ENCODE peak calls at places on chromosomes 7 and 10, in six cellular contexts. I is A673; C is CD4-positive, alpha-beta T cell; R is neural progenitor cell; G is fibroblast of lung; Y is trophoblast cell. T is an unnamed sample.

GRCh38 chr7:32079530-32079929 is 9.3 kb upstream of the PDE1C start:
- DNase-seq in I (no peak), C (no peak), R (no peak), G (no peak), Y (no peak), T (no peak)

GRCh38 chr7:19118896-19119301 is 1.5 kb upstream of the TWIST1 start:
- DNase-seq in I (no peak), C (no peak), R (peak), G (no peak), Y (no peak), T (peak)

GRCh38 chr10:109913351-109913902 is 9.9 kb downstream of the XPNPEP1 start:
- DNase-seq in I (no peak), C (no peak), R (peak), G (no peak), Y (no peak), T (no peak)

GRCh38 chr10:4650109-4650508 is 175.9 kb upstream of the AKR1E2 start:
- DNase-seq in I (no peak), C (no peak), R (no peak), G (peak), Y (no peak), T (no peak)

GRCh38 chr7:69764071-69764470 is 165.8 kb downstream of the AUTS2 start:
- DNase-seq in I (peak), C (no peak), R (no peak), G (no peak), Y (no peak), T (no peak)

GRCh38 chr10:129494740-129495139 is 27.7 kb downstream of the MGMT start:
- DNase-seq in I (peak), C (no peak), R (peak), G (no peak), Y (no peak), T (no peak)

GRCh38 chr10:44724415-44725174 is 186.5 kb upstream of the TMEM72 start:
- DNase-seq in I (peak), C (no peak), R (no peak), G (peak), Y (peak), T (no peak)

GRCh38 chr10:60082341-60083038 is 176.1 kb upstream of the CCDC6 start:
- DNase-seq in I (no peak), C (no peak), R (no peak), G (peak), Y (no peak), T (no peak)

GRCh38 chr10:74542077-74542476 is 284.3 kb upstream of the KAT6B start:
- DNase-seq in I (no peak), C (no peak), R (no peak), G (peak), Y (peak), T (peak)

GRCh38 chr7:75905785-75906604 is 9.0 kb upstream of the POR start:
- DNase-seq in I (peak), C (no peak), R (peak), G (peak), Y (peak), T (peak)

GRCh38 chr7:151888079-151888673 is 11.3 kb upstream of the PRKAG2 start:
- DNase-seq in I (peak), C (no peak), R (peak), G (no peak), Y (no peak), T (no peak)

GRCh38 chr7:154985230-154985629 is 17.7 kb downstream of the PAXIP1 start:
- DNase-seq in I (no peak), C (no peak), R (no peak), G (no peak), Y (no peak), T (no peak)

GRCh38 chr10:13858709-13859108 is 271.9 kb downstream of the PRPF18 start:
- DNase-seq in I (no peak), C (no peak), R (no peak), G (no peak), Y (no peak), T (no peak)

GRCh38 chr10:62732841-62733653 is 71.5 kb upstream of the ADO start:
- DNase-seq in I (no peak), C (peak), R (no peak), G (peak), Y (no peak), T (no peak)

GRCh38 chr10:31599626-31600504 is 280.8 kb downstream of the ZEB1 start:
- DNase-seq in I (no peak), C (no peak), R (no peak), G (no peak), Y (no peak), T (no peak)

GRCh38 chr10:74419491-74420466 is 268.8 kb downstream of the ADK start:
- DNase-seq in I (peak), C (peak), R (peak), G (peak), Y (peak), T (no peak)

GRCh38 chr10:59851864-59852263 is 54.5 kb downstream of the CCDC6 start:
- DNase-seq in I (no peak), C (no peak), R (no peak), G (no peak), Y (no peak), T (no peak)

GRCh38 chr7:30224511-30225031 is 59.8 kb upstream of the ZNRF2 start:
- DNase-seq in I (no peak), C (no peak), R (no peak), G (peak), Y (no peak), T (no peak)

GRCh38 chr10:74932648-74933047 is 106.2 kb downstream of the KAT6B start:
- DNase-seq in I (no peak), C (no peak), R (no peak), G (no peak), Y (no peak), T (peak)

GRCh38 chr7:41447106-41448042 is 255.5 kb downstream of the INHBA start:
- DNase-seq in I (no peak), C (no peak), R (no peak), G (no peak), Y (no peak), T (no peak)

GRCh38 chr7:101173752-101174244 is 6.3 kb downstream of the NAT16 start:
- DNase-seq in I (peak), C (peak), R (peak), G (no peak), Y (no peak), T (no peak)

GRCh38 chr10:119316729-119317097 is 109.3 kb downstream of the GRK5 start:
- DNase-seq in I (peak), C (no peak), R (no peak), G (peak), Y (peak), T (no peak)

GRCh38 chr10:109931153-109931552 is 7.8 kb upstream of the XPNPEP1 start:
- DNase-seq in I (no peak), C (no peak), R (no peak), G (no peak), Y (no peak), T (peak)

GRCh38 chr10:34808789-34809745 is 6.0 kb downstream of the PARD3 start:
- DNase-seq in I (peak), C (no peak), R (peak), G (peak), Y (no peak), T (no peak)

GRCh38 chr7:118436663-118437062 is 212.2 kb downstream of the ANKRD7 start:
- DNase-seq in I (no peak), C (no peak), R (no peak), G (no peak), Y (no peak), T (no peak)

GRCh38 chr7:142188846-142189245 is 69.0 kb downstream of the PRSS58 start:
- DNase-seq in I (peak), C (no peak), R (no peak), G (no peak), Y (no peak), T (no peak)

GRCh38 chr10:69316313-69317059 is 38.2 kb downstream of the HK1 start:
- DNase-seq in I (no peak), C (no peak), R (no peak), G (peak), Y (no peak), T (no peak)

GRCh38 chr10:52683776-52684175 is 88.8 kb downstream of the MBL2 start:
- DNase-seq in I (no peak), C (no peak), R (no peak), G (no peak), Y (no peak), T (no peak)

GRCh38 chr10:30433286-30433778 is 652 bp upstream of the MAP3K8 start:
- DNase-seq in I (peak), C (peak), R (peak), G (peak), Y (peak), T (peak)

GRCh38 chr10:51629969-51630617 is 69.3 kb downstream of the CSTF2T start:
- DNase-seq in I (no peak), C (no peak), R (no peak), G (no peak), Y (peak), T (peak)

GRCh38 chr10:124378817-124379510 is 39.8 kb downstream of the OAT start:
- DNase-seq in I (no peak), C (no peak), R (no peak), G (peak), Y (peak), T (no peak)

GRCh38 chr7:124919841-124920240 is 9.8 kb downstream of the POT1 start:
- DNase-seq in I (no peak), C (no peak), R (no peak), G (no peak), Y (no peak), T (no peak)

GRCh38 chr10:1160561-1160961 is 104.4 kb downstream of the WDR37 start:
- DNase-seq in I (no peak), C (no peak), R (no peak), G (no peak), Y (no peak), T (peak)

GRCh38 chr10:132248455-132249231 is 59.1 kb downstream of the STK32C start:
- DNase-seq in I (peak), C (peak), R (peak), G (no peak), Y (no peak), T (no peak)

GRCh38 chr10:11880169-11881027 is 57.2 kb downstream of the PROSER2 start:
- DNase-seq in I (no peak), C (no peak), R (no peak), G (no peak), Y (no peak), T (no peak)

GRCh38 chr7:16400896-16401275 is 20.5 kb downstream of the CRPPA start:
- DNase-seq in I (no peak), C (no peak), R (no peak), G (no peak), Y (no peak), T (no peak)
- H3K27ac ChIP-seq in I (no peak), C (no peak), R (no peak), G (no peak), Y (no peak), T (no peak)

GRCh38 chr10:89274928-89275327 is 23.4 kb upstream of the LIPA start:
- DNase-seq in I (no peak), C (no peak), R (no peak), G (peak), Y (peak), T (no peak)

GRCh38 chr10:89271532-89271931 is 20.0 kb upstream of the LIPA start:
- DNase-seq in I (no peak), C (no peak), R (no peak), G (no peak), Y (no peak), T (no peak)

GRCh38 chr10:89275383-89275782 is 23.8 kb upstream of the LIPA start:
- DNase-seq in I (no peak), C (no peak), R (no peak), G (no peak), Y (peak), T (no peak)

GRCh38 chr10:89269822-89270483 is 18.4 kb upstream of the LIPA start:
- DNase-seq in I (no peak), C (no peak), R (no peak), G (no peak), Y (no peak), T (no peak)

DNA sequence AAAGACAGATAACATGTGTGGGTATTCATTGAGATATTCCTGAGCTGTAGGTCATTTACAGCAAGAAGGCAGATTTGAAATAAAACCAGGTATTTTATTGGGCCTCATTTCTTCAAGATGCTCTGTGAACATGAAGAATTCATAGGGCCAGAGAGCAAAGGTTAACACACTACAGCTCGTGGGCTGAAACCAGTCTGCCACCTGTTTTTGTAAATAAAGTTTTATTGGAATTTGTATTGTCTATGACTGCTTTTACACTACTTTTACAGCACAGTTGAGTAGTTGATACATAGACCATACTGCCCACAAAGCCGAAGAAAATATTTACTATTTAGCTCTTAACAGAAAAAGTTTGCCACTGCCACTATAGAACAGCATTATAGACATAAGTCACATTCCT is 22.1 kb upstream of the LIPA start:
- DNase-seq in I (no peak), C (no peak), R (no peak), G (no peak), Y (no peak), T (no peak)
- H3K27ac ChIP-seq in I (no peak), C (no peak), R (no peak), G (no peak), Y (no peak), T (no peak)

GRCh38 chr7:130907439-130907838 is 173.4 kb upstream of the KLF14 start:
- DNase-seq in I (no peak), C (no peak), R (no peak), G (peak), Y (no peak), T (no peak)

GRCh38 chr7:130906575-130906974 is 172.6 kb upstream of the KLF14 start:
- DNase-seq in I (no peak), C (no peak), R (no peak), G (no peak), Y (no peak), T (no peak)

GRCh38 chr7:130909161-130909836 is 175.3 kb upstream of the KLF14 start:
- DNase-seq in I (no peak), C (no peak), R (no peak), G (no peak), Y (no peak), T (no peak)

GRCh38 chr7:130909881-130910672 is 176.1 kb upstream of the KLF14 start:
- DNase-seq in I (no peak), C (no peak), R (no peak), G (peak), Y (no peak), T (peak)

DNA sequence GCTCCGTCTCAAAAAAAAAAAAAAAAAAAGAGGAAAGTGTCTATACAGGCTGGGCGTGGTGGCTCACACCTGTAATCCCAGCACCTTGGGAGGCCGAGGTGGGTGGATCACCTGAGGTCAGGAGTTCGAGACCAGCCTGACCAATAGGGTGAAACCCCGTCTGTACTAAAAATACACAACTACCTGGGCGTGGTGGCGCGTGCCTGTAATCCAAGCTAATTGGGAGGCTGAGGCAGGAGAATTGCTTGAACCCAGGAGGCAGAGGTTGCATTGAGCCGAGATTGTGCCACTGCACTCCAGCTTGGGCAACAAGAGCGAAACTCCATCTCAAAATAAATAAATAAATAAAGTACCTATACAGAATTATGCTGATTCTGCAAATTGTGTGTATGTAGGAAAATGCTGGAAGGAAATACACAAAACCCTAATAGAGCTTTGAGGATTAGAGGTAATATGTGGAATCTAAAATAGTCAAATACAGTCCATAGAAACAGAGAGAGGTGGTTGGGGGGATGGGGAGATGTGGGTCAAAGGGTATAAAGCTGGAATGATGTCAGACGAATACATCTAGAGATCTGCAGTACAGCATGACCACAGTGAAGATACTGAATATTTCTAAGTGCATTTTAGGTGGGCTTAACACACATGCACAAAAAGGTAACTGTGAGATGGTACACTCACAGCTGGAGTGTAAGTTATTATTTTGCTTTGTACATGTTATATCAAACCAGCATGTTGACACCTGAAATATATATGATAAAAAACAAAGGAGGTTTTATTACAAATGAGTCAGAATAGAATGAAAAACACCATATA is 174.5 kb upstream of the KLF14 start:
- DNase-seq in I (no peak), C (no peak), R (no peak), G (no peak), Y (no peak), T (no peak)
- H3K27ac ChIP-seq in I (no peak), C (no peak), R (no peak), G (peak), Y (no peak), T (no peak)

GRCh38 chr7:28354601-28355062 is 57.7 kb upstream of the CREB5 start:
- DNase-seq in I (peak), C (no peak), R (peak), G (peak), Y (no peak), T (no peak)
- H3K27ac ChIP-seq in I (no peak), C (no peak), R (no peak), G (no peak), Y (no peak), T (no peak)

GRCh38 chr10:122248356-122249302 is 22.5 kb upstream of the BTBD16 start:
- DNase-seq in I (no peak), C (no peak), R (no peak), G (no peak), Y (no peak), T (no peak)

GRCh38 chr10:122246830-122247520 is 24.1 kb upstream of the BTBD16 start:
- DNase-seq in I (no peak), C (no peak), R (no peak), G (no peak), Y (no peak), T (no peak)

GRCh38 chr10:122251459-122252255 is 19.4 kb upstream of the BTBD16 start:
- DNase-seq in I (no peak), C (no peak), R (no peak), G (peak), Y (no peak), T (no peak)

GRCh38 chr10:122249991-122250750 is 20.9 kb upstream of the BTBD16 start:
- DNase-seq in I (no peak), C (no peak), R (no peak), G (no peak), Y (no peak), T (peak)

GRCh38 chr10:122249303-122249850 is 21.7 kb upstream of the BTBD16 start:
- DNase-seq in I (no peak), C (no peak), R (no peak), G (no peak), Y (peak), T (no peak)
- H3K27ac ChIP-seq in I (no peak), C (no peak), R (no peak), G (no peak), Y (no peak), T (peak)

DNA sequence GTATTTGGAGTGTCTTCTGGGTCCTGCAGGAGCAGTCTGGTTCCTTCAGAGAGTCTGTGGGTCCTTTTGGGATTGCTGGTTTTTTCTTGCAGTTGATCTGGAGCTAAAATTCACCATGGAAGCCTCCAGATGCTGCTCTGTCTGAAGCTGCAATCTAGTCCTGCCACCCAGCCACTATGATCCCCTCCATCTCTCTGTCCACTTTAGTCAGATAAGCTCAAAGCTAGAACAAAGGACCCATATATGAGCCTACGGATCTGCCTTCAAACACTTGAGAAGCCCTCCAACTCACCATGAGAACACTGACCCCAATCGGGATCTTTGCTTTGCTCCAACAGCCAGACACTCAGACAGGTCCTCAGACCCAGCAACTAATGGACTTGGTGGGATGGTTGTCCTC is 618 bp upstream of the TBXAS1 start:
- DNase-seq in I (no peak), C (no peak), R (no peak), G (no peak), Y (no peak), T (no peak)
- H3K27ac ChIP-seq in I (no peak), C (no peak), R (no peak), G (no peak), Y (no peak), T (no peak)